ENCODE peak calls at places on chromosomes 2 and 18, in six cellular contexts. M is K562, S is endothelial cell of umbilical vein, V is GM12878, N is HepG2, F is A549. O is an unnamed sample.

GRCh38 chr2:238095143-238095542 is 5.0 kb upstream of the ESPNL start:
- DNase-seq in F (no peak), M (no peak), N (no peak), S (no peak), V (no peak), O (no peak)

GRCh38 chr2:240368746-240369724 is 66.4 kb upstream of the GPC1 start:
- DNase-seq in S (no peak), V (no peak), M (no peak), F (no peak), N (no peak), O (no peak)

GRCh38 chr2:53987336-53987921 is 16.6 kb upstream of the PSME4 start:
- DNase-seq in F (no peak), S (peak), N (peak), M (no peak), V (no peak), O (no peak)

GRCh38 chr2:41870948-41871522 is 176.8 kb upstream of the PKDCC start:
- DNase-seq in S (no peak), F (no peak), M (no peak), V (no peak), N (no peak), O (no peak)

GRCh38 chr18:58020567-58021107 is 23.4 kb upstream of the NEDD4L start:
- DNase-seq in N (no peak), M (no peak), S (no peak), F (no peak), V (no peak), O (no peak)

GRCh38 chr18:47929681-47930085 is 776 bp downstream of the SMAD2 start:
- DNase-seq in F (no peak), S (no peak), N (peak), V (no peak), M (no peak), O (no peak)

GRCh38 chr18:60684843-60685513 is 312.4 kb upstream of the MC4R start:
- DNase-seq in F (peak), V (no peak), M (no peak), N (peak), S (peak), O (peak)

GRCh38 chr18:48308755-48309154 is 100.4 kb downstream of the ZBTB7C start:
- DNase-seq in N (no peak), V (no peak), F (no peak), M (no peak), S (no peak), O (no peak)

GRCh38 chr2:75560768-75561565 is at the start of gene EVA1A:
- DNase-seq in V (no peak), M (no peak), S (peak), N (peak), F (peak), O (no peak)

GRCh38 chr2:8421658-8422499 is 260.0 kb upstream of the ID2 start:
- DNase-seq in F (no peak), S (no peak), M (no peak), N (no peak), V (peak), O (no peak)

GRCh38 chr2:223416826-223417610 is 185.1 kb downstream of the SCG2 start:
- DNase-seq in N (no peak), S (no peak), V (no peak), F (no peak), M (no peak), O (no peak)

GRCh38 chr18:80253871-80254492 is 6.7 kb upstream of the PARD6G start:
- DNase-seq in V (no peak), S (no peak), N (no peak), M (peak), F (peak), O (no peak)
- TF ChIP-seq MYC in V (no peak), S (no peak), N (no peak), M (no peak), F (no peak), O (no peak)

GRCh38 chr2:172777431-172777830 is 41.8 kb downstream of the RAPGEF4 start:
- DNase-seq in M (no peak), F (no peak), V (no peak), N (no peak), S (no peak), O (no peak)
- TF ChIP-seq MYC in M (no peak), F (no peak), V (no peak), N (no peak), S (no peak), O (no peak)

GRCh38 chr2:62499430-62500060 is 6.5 kb downstream of the TMEM17 start:
- DNase-seq in N (no peak), S (no peak), V (no peak), F (no peak), M (no peak), O (no peak)

GRCh38 chr2:62501059-62501458 is 4.9 kb downstream of the TMEM17 start:
- DNase-seq in V (no peak), S (no peak), F (peak), M (no peak), N (no peak), O (no peak)

GRCh38 chr2:62505109-62505508 is 886 bp downstream of the TMEM17 start:
- DNase-seq in N (no peak), S (peak), F (peak), V (no peak), M (peak), O (peak)

GRCh38 chr2:62504657-62505056 is 1.3 kb downstream of the TMEM17 start:
- DNase-seq in M (no peak), V (no peak), S (no peak), F (no peak), N (no peak), O (no peak)

GRCh38 chr2:62501794-62502500 is 4.0 kb downstream of the TMEM17 start:
- DNase-seq in V (no peak), F (peak), M (no peak), S (no peak), N (no peak), O (no peak)
- TF ChIP-seq MYC in V (no peak), F (no peak), M (no peak), S (no peak), N (no peak), O (no peak)

GRCh38 chr2:14633031-14633430 is 514 bp downstream of the LRATD1 start:
- DNase-seq in N (no peak), S (no peak), V (no peak), F (no peak), M (no peak), O (no peak)
- TF ChIP-seq MYC in N (no peak), S (no peak), V (no peak), F (no peak), M (no peak), O (no peak)

GRCh38 chr2:179951680-179952079 is 55.4 kb downstream of the CWC22 start:
- DNase-seq in V (no peak), S (no peak), N (no peak), F (no peak), M (no peak), O (no peak)
- TF ChIP-seq MYC in V (no peak), S (no peak), N (no peak), F (no peak), M (no peak), O (no peak)

GRCh38 chr2:85851253-85851955 is 37.4 kb downstream of the ST3GAL5 start:
- DNase-seq in F (no peak), N (no peak), M (no peak), V (no peak), S (no peak), O (no peak)
- TF ChIP-seq MYC in F (no peak), N (no peak), M (no peak), V (no peak), S (no peak), O (no peak)

GRCh38 chr2:160406591-160407392 is 86.8 kb downstream of the RBMS1 start:
- DNase-seq in M (no peak), F (peak), N (peak), V (no peak), S (peak), O (peak)
- TF ChIP-seq MYC in M (no peak), F (no peak), N (no peak), V (no peak), S (no peak), O (no peak)